ENCODE peak calls at places on chromosomes 3 and 15, in six cellular contexts. One of them, this sample, is unnamed.

GRCh38 chr15:74307827-74308642 is 59.4 kb downstream of the CYP11A1 start:
- DNase-seq in heart left ventricle: peak; percentile 51
- DNase-seq in suprapubic skin: no peak
- DNase-seq in right lobe of liver: no peak
- DNase-seq in A549: peak; percentile 61
- DNase-seq in stomach: peak; percentile 59
- DNase-seq in this sample: peak; percentile 55

GRCh38 chr15:85624241-85624855 is 170.4 kb downstream of the KLHL25 start:
- DNase-seq in heart left ventricle: peak; percentile 57
- DNase-seq in suprapubic skin: no peak
- DNase-seq in right lobe of liver: no peak
- DNase-seq in A549: no peak
- DNase-seq in stomach: no peak
- DNase-seq in this sample: no peak

GRCh38 chr3:31196881-31197364 is 302.5 kb upstream of the GADL1 start:
- DNase-seq in heart left ventricle: peak; percentile 33
- DNase-seq in suprapubic skin: no peak
- DNase-seq in right lobe of liver: no peak
- DNase-seq in A549: no peak
- DNase-seq in stomach: no peak
- DNase-seq in this sample: no peak

GRCh38 chr3:177445591-177445990 is 248.3 kb upstream of the TBL1XR1 start:
- DNase-seq in heart left ventricle: no peak
- DNase-seq in suprapubic skin: no peak
- DNase-seq in right lobe of liver: no peak
- DNase-seq in A549: no peak
- DNase-seq in stomach: no peak
- DNase-seq in this sample: no peak

GRCh38 chr15:68578175-68578959 is 426 bp upstream of the CORO2B start:
- DNase-seq in heart left ventricle: peak; percentile 80
- DNase-seq in suprapubic skin: peak; percentile 88
- DNase-seq in right lobe of liver: peak; percentile 66
- DNase-seq in A549: peak; percentile 47
- DNase-seq in stomach: peak; percentile 48
- DNase-seq in this sample: peak; percentile 75

GRCh38 chr3:108311797-108312196 is 15.4 kb downstream of the HHLA2 start:
- DNase-seq in heart left ventricle: no peak
- DNase-seq in suprapubic skin: no peak
- DNase-seq in right lobe of liver: no peak
- DNase-seq in A549: no peak
- DNase-seq in stomach: no peak
- DNase-seq in this sample: no peak

GRCh38 chr15:63380828-63381282 is 791 bp downstream of the CA12 start:
- DNase-seq in heart left ventricle: no peak
- DNase-seq in suprapubic skin: no peak
- DNase-seq in right lobe of liver: no peak
- DNase-seq in A549: no peak
- DNase-seq in stomach: no peak
- DNase-seq in this sample: no peak

GRCh38 chr15:29668120-29668602 is 154.1 kb downstream of the TJP1 start:
- DNase-seq in heart left ventricle: peak; percentile 55
- DNase-seq in suprapubic skin: no peak
- DNase-seq in right lobe of liver: peak; percentile 81
- DNase-seq in A549: peak; percentile 97
- DNase-seq in stomach: peak; percentile 85
- DNase-seq in this sample: peak; percentile 81

GRCh38 chr3:59133350-59133749 is 83.5 kb upstream of the CFAP20DC start:
- DNase-seq in heart left ventricle: no peak
- DNase-seq in suprapubic skin: no peak
- DNase-seq in right lobe of liver: no peak
- DNase-seq in A549: no peak
- DNase-seq in stomach: no peak
- DNase-seq in this sample: no peak

GRCh38 chr15:33377239-33377638 is 66.5 kb downstream of the RYR3 start:
- DNase-seq in heart left ventricle: no peak
- DNase-seq in suprapubic skin: no peak
- DNase-seq in right lobe of liver: no peak
- DNase-seq in A549: no peak
- DNase-seq in stomach: no peak
- DNase-seq in this sample: no peak
- H3K27ac ChIP-seq in heart left ventricle: no peak overlapping the region
- H3K27ac ChIP-seq in suprapubic skin: no peak overlapping the region
- H3K27ac ChIP-seq in right lobe of liver: no peak overlapping the region
- H3K27ac ChIP-seq in A549: no peak overlapping the region
- H3K27ac ChIP-seq in stomach: no peak overlapping the region
- H3K27ac ChIP-seq in this sample: no peak overlapping the region

DNA sequence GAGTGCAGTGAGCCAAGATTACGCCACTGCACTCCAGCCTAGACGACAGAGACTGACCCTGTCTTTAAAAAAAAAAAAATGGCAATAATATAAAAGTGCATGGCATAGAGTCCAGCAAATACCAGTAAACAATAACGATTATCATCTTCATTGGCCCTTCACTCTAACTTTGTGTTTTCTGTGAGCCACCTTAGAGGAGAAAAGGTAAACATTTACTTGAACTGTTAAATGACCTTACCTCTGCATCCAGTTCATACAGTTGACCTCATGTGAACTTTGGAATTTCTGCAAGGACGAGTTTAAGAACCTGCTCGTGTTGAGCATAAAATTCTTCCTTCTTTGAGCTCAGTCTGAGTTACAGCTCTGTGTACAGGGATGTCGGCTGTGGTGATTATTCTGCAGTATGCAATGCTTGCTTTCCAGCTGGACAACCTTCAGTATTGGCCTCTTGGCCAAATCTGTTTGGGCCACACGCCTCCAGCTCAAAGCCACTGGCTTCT is 56.6 kb downstream of the RLBP1 start:
- DNase-seq in heart left ventricle: peak; percentile 36
- DNase-seq in suprapubic skin: no peak
- DNase-seq in right lobe of liver: no peak
- DNase-seq in A549: no peak
- DNase-seq in stomach: no peak
- DNase-seq in this sample: no peak
- TF ChIP-seq CTCF in heart left ventricle: no peak
- TF ChIP-seq CTCF in suprapubic skin: no peak
- TF ChIP-seq CTCF in right lobe of liver: no peak
- TF ChIP-seq CTCF in A549: no peak
- TF ChIP-seq CTCF in stomach: no peak
- TF ChIP-seq CTCF in this sample: no peak

GRCh38 chr15:76312540-76313174 is 1.4 kb upstream of the ETFA start:
- DNase-seq in heart left ventricle: no peak
- DNase-seq in suprapubic skin: no peak
- DNase-seq in right lobe of liver: no peak
- DNase-seq in A549: peak; percentile 97
- DNase-seq in stomach: no peak
- DNase-seq in this sample: no peak

GRCh38 chr15:76309561-76310330 is 1.5 kb downstream of the ETFA start:
- DNase-seq in heart left ventricle: no peak
- DNase-seq in suprapubic skin: no peak
- DNase-seq in right lobe of liver: no peak
- DNase-seq in A549: no peak
- DNase-seq in stomach: no peak
- DNase-seq in this sample: no peak

GRCh38 chr15:76313731-76314130 is 2.5 kb upstream of the ETFA start:
- DNase-seq in heart left ventricle: no peak
- DNase-seq in suprapubic skin: no peak
- DNase-seq in right lobe of liver: no peak
- DNase-seq in A549: peak; percentile 69
- DNase-seq in stomach: no peak
- DNase-seq in this sample: no peak

GRCh38 chr15:76310470-76311070 is 699 bp downstream of the ETFA start:
- DNase-seq in heart left ventricle: no peak
- DNase-seq in suprapubic skin: no peak
- DNase-seq in right lobe of liver: no peak
- DNase-seq in A549: no peak
- DNase-seq in stomach: no peak
- DNase-seq in this sample: no peak

DNA sequence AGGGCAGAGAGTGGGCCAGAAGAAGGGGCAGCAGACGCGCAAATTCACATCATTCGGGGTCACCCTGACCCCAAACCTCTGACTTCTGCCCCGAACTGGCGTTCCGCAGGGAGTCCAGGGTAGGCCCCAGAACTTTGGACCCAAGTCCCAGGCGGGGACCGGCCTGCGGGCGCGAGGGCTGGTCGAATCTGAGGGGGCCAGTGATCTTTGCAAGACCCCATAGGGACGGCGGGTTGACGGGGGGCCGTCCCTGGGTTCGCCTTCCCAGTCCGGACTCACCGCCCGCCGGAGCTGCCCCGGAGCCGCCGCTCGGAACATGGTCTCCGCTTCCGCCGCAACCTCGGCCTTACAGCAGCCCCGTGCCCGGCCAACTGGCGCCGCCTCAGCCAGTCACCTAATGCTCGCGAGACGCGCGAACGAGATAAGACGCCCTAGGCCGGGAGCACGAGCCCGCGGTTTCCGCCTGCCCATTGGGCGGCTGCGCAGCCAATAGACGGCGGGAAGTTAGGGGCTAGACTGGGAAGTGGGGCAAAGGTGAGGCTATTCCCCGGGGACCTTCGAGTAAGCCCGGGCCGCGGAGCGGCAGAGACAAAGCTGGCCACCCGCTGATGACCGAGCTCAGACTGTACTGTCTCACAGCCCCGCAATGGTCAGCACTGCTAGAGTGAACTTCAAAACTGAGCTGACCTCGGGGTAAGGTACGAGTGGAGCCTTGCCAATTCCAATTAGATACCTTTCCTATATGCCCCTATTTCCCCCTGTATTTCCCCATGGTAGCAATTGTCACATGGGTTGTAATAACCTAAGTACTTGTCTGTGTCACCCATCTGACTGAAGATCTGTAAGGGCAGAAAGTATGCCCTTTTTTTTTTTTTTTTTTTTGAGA is at the start of gene ETFA:
- DNase-seq in heart left ventricle: peak; percentile 97
- DNase-seq in suprapubic skin: peak; percentile 98
- DNase-seq in right lobe of liver: peak; percentile 99
- DNase-seq in A549: peak; percentile 99
- DNase-seq in stomach: peak; percentile 98
- DNase-seq in this sample: peak; percentile 100
- TF ChIP-seq POLR2A in heart left ventricle: peak; percentile 98
- TF ChIP-seq POLR2A in suprapubic skin: peak; percentile 87
- TF ChIP-seq POLR2A in right lobe of liver: peak; percentile 99
- TF ChIP-seq POLR2A in A549: peak; percentile 94
- TF ChIP-seq POLR2A in stomach: no peak
- TF ChIP-seq POLR2A in this sample: peak; percentile 96

GRCh38 chr3:123790254-123791072 is 93.7 kb downstream of the MYLK start:
- DNase-seq in heart left ventricle: no peak
- DNase-seq in suprapubic skin: no peak
- DNase-seq in right lobe of liver: no peak
- DNase-seq in A549: no peak
- DNase-seq in stomach: no peak
- DNase-seq in this sample: no peak
- H3K27ac ChIP-seq in heart left ventricle: no peak overlapping the region
- H3K27ac ChIP-seq in suprapubic skin: no peak overlapping the region
- H3K27ac ChIP-seq in right lobe of liver: no peak overlapping the region
- H3K27ac ChIP-seq in A549: no peak overlapping the region
- H3K27ac ChIP-seq in stomach: no peak overlapping the region
- H3K27ac ChIP-seq in this sample: no peak overlapping the region

GRCh38 chr3:34301313-34301712 is 502.9 kb downstream of the PDCD6IP start:
- DNase-seq in heart left ventricle: no peak
- DNase-seq in suprapubic skin: no peak
- DNase-seq in right lobe of liver: no peak
- DNase-seq in A549: no peak
- DNase-seq in stomach: no peak
- DNase-seq in this sample: no peak
- TF ChIP-seq CTCF in heart left ventricle: no peak
- TF ChIP-seq CTCF in suprapubic skin: no peak
- TF ChIP-seq CTCF in right lobe of liver: no peak
- TF ChIP-seq CTCF in A549: no peak
- TF ChIP-seq CTCF in stomach: no peak
- TF ChIP-seq CTCF in this sample: no peak

This sample was measured in Peyer's patch.